ENCODE peak calls at places on chromosomes 3 and 15, in five cellular contexts. B is AG09319, C is D721Med, W is neural crest cell, J is body of pancreas. M is an unnamed sample.

GRCh38 chr15:97521894-97522293 is 438.6 kb upstream of the ARRDC4 start:
- DNase-seq in W (peak; percentile 6), C (no peak), B (no peak), J (no peak), M (no peak)

GRCh38 chr3:44077267-44077666 is 164.4 kb upstream of the TOPAZ1 start:
- DNase-seq in B (no peak), J (no peak), C (no peak), W (no peak), M (no peak)

GRCh38 chr3:161217496-161217895 is 3.6 kb upstream of the NMD3 start:
- DNase-seq in W (no peak), J (no peak), B (no peak), C (no peak), M (no peak)

GRCh38 chr15:66411190-66411589 is 24.5 kb downstream of the MAP2K1 start:
- DNase-seq in W (no peak), C (no peak), B (no peak), J (no peak), M (no peak)

GRCh38 chr15:58474741-58475323 is 43.0 kb downstream of the LIPC start:
- DNase-seq in J (no peak), C (no peak), B (no peak), W (no peak), M (no peak)

GRCh38 chr3:64846009-64846408 is 158.2 kb upstream of the ADAMTS9 start:
- DNase-seq in B (no peak), W (no peak), C (no peak), J (no peak), M (no peak)

GRCh38 chr15:75178171-75178937 is 23.3 kb upstream of the C15orf39 start:
- DNase-seq in W (peak; percentile 33), C (no peak), J (no peak), B (no peak), M (no peak)

GRCh38 chr3:51734572-51734907 is 27.7 kb downstream of the GRM2 start:
- DNase-seq in B (no peak), W (no peak), C (no peak), J (no peak), M (no peak)

GRCh38 chr15:92339361-92339760 is 54.3 kb upstream of the ST8SIA2 start:
- DNase-seq in C (no peak), W (no peak), B (no peak), J (no peak), M (no peak)

GRCh38 chr3:168574455-168575158 is 478.9 kb upstream of the GOLIM4 start:
- DNase-seq in B (no peak), W (no peak), J (no peak), C (no peak), M (no peak)

GRCh38 chr3:194586839-194587238 is 46.4 kb downstream of the TMEM44 start:
- DNase-seq in J (no peak), W (no peak), C (no peak), B (no peak), M (no peak)

GRCh38 chr3:48885753-48886152 is 12.9 kb downstream of the SLC25A20 start:
- DNase-seq in J (no peak), W (no peak), B (no peak), C (no peak), M (no peak)

GRCh38 chr3:152910966-152911365 is 76.0 kb downstream of the P2RY1 start:
- DNase-seq in C (no peak), J (no peak), W (no peak), B (no peak), M (no peak)

GRCh38 chr3:61559108-61559731 is 2.2 kb upstream of the PTPRG start:
- DNase-seq in B (no peak), W (no peak), J (no peak), C (no peak), M (no peak)

GRCh38 chr3:66520716-66521115 is 19.9 kb upstream of the LRIG1 start:
- DNase-seq in C (no peak), J (no peak), W (no peak), B (no peak), M (no peak)

GRCh38 chr3:113952921-113953320 is 5.1 kb downstream of the ZDHHC23 start:
- DNase-seq in B (no peak), W (no peak), J (no peak), C (no peak), M (no peak)

GRCh38 chr3:151379083-151379734 is 5.3 kb downstream of the P2RY12 start:
- DNase-seq in B (no peak), C (no peak), W (peak; percentile 55), J (no peak), M (no peak)

M was measured in amniotic stem cell.